ENCODE peak calls at places on chromosome 12, in four cellular contexts. F, T, U and Z are unnamed samples.

GRCh38 chr12:33813536-33813935 is 208.8 kb upstream of the ALG10 start:
- DNase-seq in T (no peak), U (no peak), F (no peak), Z (no peak)

GRCh38 chr12:66776974-66777373 is 98.1 kb upstream of the GRIP1 start:
- DNase-seq in F (peak), U (no peak), T (no peak), Z (no peak)

GRCh38 chr12:105590571-105590970 is 260.1 kb downstream of the C12orf75 start:
- DNase-seq in F (no peak), U (no peak), T (peak), Z (peak)

GRCh38 chr12:70083677-70084020 is 159.6 kb upstream of the CNOT2 start:
- DNase-seq in F (no peak), U (no peak), T (no peak), Z (no peak)

GRCh38 chr12:108616359-108616758 is 17.3 kb downstream of the SELPLG start:
- DNase-seq in U (no peak), F (no peak), T (no peak), Z (no peak)

GRCh38 chr12:123655420-123655819 is 15.5 kb upstream of the TCTN2 start:
- DNase-seq in T (no peak), F (no peak), U (no peak), Z (no peak)

GRCh38 chr12:21026302-21026701 is 104.7 kb upstream of the SLCO1B1 start:
- DNase-seq in F (no peak), T (no peak), U (peak), Z (no peak)

GRCh38 chr12:47739959-47740358 is 14.7 kb upstream of the ENDOU start:
- DNase-seq in T (no peak), U (no peak), F (no peak), Z (no peak)

GRCh38 chr12:65327207-65328076 is 49.0 kb downstream of the MSRB3 start:
- DNase-seq in U (peak), F (no peak), T (no peak), Z (no peak)

GRCh38 chr12:100365411-100365810 is 8.5 kb downstream of the SLC17A8 start:
- DNase-seq in F (no peak), U (no peak), T (no peak), Z (no peak)

GRCh38 chr12:118103601-118104382 is at the start of gene VSIG10:
- DNase-seq in T (no peak), U (peak), F (peak), Z (peak)

GRCh38 chr12:59742831-59743230 is 147.0 kb downstream of the SLC16A7 start:
- DNase-seq in U (peak), F (no peak), T (no peak), Z (peak)

GRCh38 chr12:130646690-130647089 is 69.4 kb downstream of the RIMBP2 start:
- DNase-seq in T (no peak), U (no peak), F (no peak), Z (no peak)

GRCh38 chr12:46944104-46944503 is 118.3 kb upstream of the SLC38A4 start:
- DNase-seq in T (no peak), U (peak), F (no peak), Z (peak)